ENCODE peak calls at places on chromosomes 1 and 21, in six cellular contexts. T, U, D, M, P and A are unnamed samples.

GRCh38 chr1:196650403-196650802 is 1.4 kb upstream of the CFH start:
- DNase-seq in T (no peak), P (no peak), D (no peak), M (no peak), U (no peak), A (no peak)

GRCh38 chr21:41803316-41803715 is 36.5 kb upstream of the RIPK4 start:
- DNase-seq in M (no peak), U (no peak), P (no peak), T (no peak), D (no peak), A (no peak)

GRCh38 chr1:215647738-215648137 is 80.6 kb downstream of the KCTD3 start:
- DNase-seq in D (no peak), T (no peak), P (no peak), M (no peak), U (no peak), A (no peak)

GRCh38 chr1:23525558-23526174 is 5.4 kb downstream of the E2F2 start:
- DNase-seq in D (peak; percentile 73), T (no peak), P (no peak), U (no peak), M (no peak), A (no peak)

GRCh38 chr1:2290171-2290578 is 62.1 kb downstream of the SKI start:
- DNase-seq in D (no peak), P (no peak), T (no peak), M (no peak), U (no peak), A (no peak)

GRCh38 chr1:25522240-25522639 is 21.2 kb upstream of the LDLRAP1 start:
- DNase-seq in U (no peak), M (no peak), D (no peak), P (no peak), T (no peak), A (no peak)

GRCh38 chr1:110495926-110496600 is 22.9 kb downstream of the KCNA10 start:
- DNase-seq in M (peak; percentile 78), T (peak; percentile 77), P (peak; percentile 89), U (peak; percentile 57), D (no peak), A (peak; percentile 73)

GRCh38 chr1:112478314-112478713 is 30.5 kb upstream of the WNT2B start:
- DNase-seq in U (no peak), D (no peak), M (no peak), T (no peak), P (no peak), A (no peak)

GRCh38 chr1:85200367-85200869 is 398 bp downstream of the SYDE2 start:
- DNase-seq in D (peak; percentile 70), P (peak; percentile 59), M (no peak), T (peak; percentile 40), U (peak; percentile 81), A (peak; percentile 2)

GRCh38 chr1:207389728-207390464 is 64.2 kb upstream of the CR2 start:
- DNase-seq in P (no peak), U (no peak), M (peak; percentile 35), T (peak; percentile 82), D (no peak), A (no peak)

GRCh38 chr1:100581096-100581705 is 43.3 kb downstream of the GPR88 start:
- DNase-seq in P (no peak), D (no peak), T (no peak), U (no peak), M (no peak), A (no peak)

GRCh38 chr1:234600418-234601216 is 9.4 kb downstream of the IRF2BP2 start:
- DNase-seq in P (no peak), T (peak; percentile 48), M (no peak), U (no peak), D (peak; percentile 63), A (peak; percentile 75)

GRCh38 chr1:170664828-170665617 is 1.1 kb downstream of the PRRX1 start:
- DNase-seq in U (peak; percentile 9), T (no peak), M (no peak), D (peak; percentile 56), P (peak; percentile 19), A (no peak)

GRCh38 chr21:16004121-16004520 is 274.3 kb downstream of the USP25 start:
- DNase-seq in P (no peak), D (no peak), U (no peak), T (no peak), M (no peak), A (no peak)

GRCh38 chr1:36856126-36856525 is 178.2 kb downstream of the GRIK3 start:
- DNase-seq in T (no peak), P (no peak), M (no peak), D (no peak), U (peak; percentile 100), A (no peak)

GRCh38 chr1:166307261-166308188 is 140.7 kb upstream of the FAM78B start:
- DNase-seq in M (no peak), P (no peak), T (no peak), D (no peak), U (no peak), A (no peak)

GRCh38 chr1:204406621-204407020 is 5.0 kb downstream of the PPP1R15B start:
- DNase-seq in T (no peak), M (no peak), P (no peak), U (no peak), D (no peak), A (no peak)